ENCODE peak calls at places on chromosomes 5 and 9, in four cellular contexts. B is NCI-H1105 treated with DMSO at 0.1 percent for 48 hours, K is IMR-90, O is T-helper 9 cell. G is an unnamed sample.
A peak's percentile ranks its signal among the peaks of the same experiment; 100 is the strongest.

GRCh38 chr9:91347370-91347769 is 14.3 kb downstream of the AUH start:
- DNase-seq in B (no peak), K (no peak), O (no peak), G (no peak)

GRCh38 chr9:95729066-95729465 is 146.4 kb upstream of the ERCC6L2 start:
- DNase-seq in B (no peak), K (no peak), O (no peak), G (no peak)

GRCh38 chr9:111566234-111566633 is 33.2 kb downstream of the PTGR1 start:
- DNase-seq in B (no peak), K (no peak), O (no peak), G (no peak)

GRCh38 chr9:21030389-21031035 is 928 bp downstream of the HACD4 start:
- DNase-seq in B (no peak), K (peak; percentile 12), O (no peak), G (no peak)

GRCh38 chr5:56516936-56517521 is 283.9 kb upstream of the ANKRD55 start:
- DNase-seq in B (peak; percentile 22), K (peak; percentile 29), O (no peak), G (no peak)

GRCh38 chr9:4933177-4933576 is 51.9 kb upstream of the JAK2 start:
- DNase-seq in B (no peak), K (no peak), O (no peak), G (no peak)

GRCh38 chr9:19247420-19247819 is 16.9 kb downstream of the DENND4C start:
- DNase-seq in B (no peak), K (no peak), O (no peak), G (no peak)

GRCh38 chr5:127844631-127845030 is 141.4 kb downstream of the CCDC192 start:
- DNase-seq in B (no peak), K (no peak), O (no peak), G (no peak)

GRCh38 chr5:16578474-16578883 is 38.3 kb downstream of the RETREG1 start:
- DNase-seq in B (no peak), K (no peak), O (no peak), G (no peak)

GRCh38 chr5:133467325-133467700 is 145.0 kb downstream of the FSTL4 start:
- DNase-seq in B (no peak), K (no peak), O (peak; percentile 22), G (no peak)

GRCh38 chr5:120007619-120008018 is 378.3 kb downstream of the FAM170A start:
- DNase-seq in B (no peak), K (no peak), O (no peak), G (no peak)

GRCh38 chr5:147949711-147950573 is 43.6 kb upstream of the C5orf46 start:
- DNase-seq in B (peak; percentile 46), K (peak; percentile 39), O (no peak), G (no peak)

GRCh38 chr5:145531038-145531734 is 304.0 kb downstream of the PRELID2 start:
- DNase-seq in B (no peak), K (peak; percentile 83), O (no peak), G (no peak)

GRCh38 chr5:78633710-78634109 is 14.9 kb downstream of the LHFPL2 start:
- DNase-seq in B (no peak), K (peak; percentile 84), O (no peak), G (no peak)

GRCh38 chr5:111075520-111075919 is 4.0 kb downstream of the TSLP start:
- DNase-seq in B (no peak), K (peak; percentile 96), O (no peak), G (no peak)

GRCh38 chr5:84306617-84307016 is 78.1 kb downstream of the EDIL3 start:
- DNase-seq in B (no peak), K (peak; percentile 25), O (no peak), G (no peak)

GRCh38 chr5:98769006-98769255 is 4.5 kb upstream of the RGMB start:
- DNase-seq in B (no peak), K (no peak), O (peak; percentile 52), G (no peak)

GRCh38 chr9:130780865-130781504 is 54.1 kb upstream of the ABL1 start:
- DNase-seq in B (no peak), K (peak; percentile 98), O (no peak), G (no peak)

GRCh38 chr9:118992813-118993747 is 376.2 kb downstream of the BRINP1 start:
- DNase-seq in B (no peak), K (no peak), O (no peak), G (no peak)

GRCh38 chr5:91219141-91219802 is 163.8 kb downstream of the ARRDC3 start:
- DNase-seq in B (no peak), K (peak; percentile 85), O (no peak), G (no peak)

GRCh38 chr9:126558051-126558665 is 55.6 kb upstream of the LMX1B start:
- DNase-seq in B (peak; percentile 67), K (peak; percentile 22), O (peak; percentile 63), G (peak; percentile 2)

GRCh38 chr5:125559296-125559695 is 812.9 kb upstream of the ZNF608 start:
- DNase-seq in B (no peak), K (peak; percentile 99), O (no peak), G (no peak)

GRCh38 chr5:66174338-66174737 is 30.2 kb downstream of the SREK1 start:
- DNase-seq in B (no peak), K (peak; percentile 47), O (no peak), G (no peak)

GRCh38 chr5:119330367-119331183 is 25.2 kb upstream of the TNFAIP8 start:
- DNase-seq in B (no peak), K (no peak), O (peak; percentile 39), G (no peak)

GRCh38 chr5:108278285-108279240 is 103.3 kb downstream of the FBXL17 start:
- DNase-seq in B (no peak), K (no peak), O (no peak), G (no peak)